ENCODE peak calls at places on chromosome 12, in seven cellular contexts. J is iris pigment epithelial cell; V is fibroblast of the conjunctiva; M is activated CD4-positive, alpha-beta T cell treated with anti-CD3 and anti-CD28 coated beads, Interleukin-2, amount 50 U/mL, for 48 hours; C is right atrium auricular region; X is AG09319; I is effector CD4-positive, alpha-beta T cell. O is an unnamed sample.

GRCh38 chr12:43210437-43211197 is 341.4 kb downstream of the ADAMTS20 start:
- DNase-seq in J (peak; percentile 78), V (no peak), M (no peak), C (no peak), X (no peak), I (no peak), O (peak; percentile 17)

GRCh38 chr12:115818973-115819372 is 458.5 kb downstream of the MED13L start:
- DNase-seq in J (no peak), V (no peak), M (no peak), C (no peak), X (no peak), I (no peak), O (no peak)

GRCh38 chr12:48105321-48105866 is 485 bp downstream of the SENP1 start:
- DNase-seq in J (peak; percentile 42), V (no peak), M (peak; percentile 56), C (no peak), X (no peak), I (peak; percentile 50), O (no peak)

GRCh38 chr12:30805959-30806358 is 51.2 kb upstream of the CAPRIN2 start:
- DNase-seq in J (no peak), V (no peak), M (no peak), C (no peak), X (no peak), I (no peak), O (no peak)

GRCh38 chr12:91722072-91722471 is 423.6 kb downstream of the BTG1 start:
- DNase-seq in J (peak; percentile 50), V (no peak), M (peak; percentile 1), C (no peak), X (no peak), I (no peak), O (no peak)

GRCh38 chr12:62925680-62926079 is 9.3 kb downstream of the PPM1H start:
- DNase-seq in J (no peak), V (no peak), M (no peak), C (no peak), X (no peak), I (no peak), O (no peak)

GRCh38 chr12:127595506-127595905 is 671.5 kb upstream of the TMEM132C start:
- DNase-seq in J (no peak), V (no peak), M (no peak), C (no peak), X (no peak), I (no peak), O (no peak)

GRCh38 chr12:121038861-121039654 is at the start of gene OASL:
- DNase-seq in J (peak; percentile 64), V (peak; percentile 36), M (peak; percentile 51), C (no peak), X (peak; percentile 5), I (peak; percentile 57), O (peak; percentile 6)

GRCh38 chr12:6332459-6332858 is 9.4 kb downstream of the TNFRSF1A start:
- DNase-seq in J (peak; percentile 94), V (peak; percentile 77), M (no peak), C (no peak), X (no peak), I (no peak), O (no peak)

GRCh38 chr12:77152623-77153193 is 87.3 kb upstream of the E2F7 start:
- DNase-seq in J (peak; percentile 53), V (peak; percentile 53), M (no peak), C (no peak), X (peak; percentile 35), I (no peak), O (peak; percentile 46)

GRCh38 chr12:99822273-99822672 is 162.5 kb downstream of the ANKS1B start:
- DNase-seq in J (no peak), V (no peak), M (no peak), C (no peak), X (no peak), I (no peak), O (no peak)

GRCh38 chr12:110702081-110702480 is 13.2 kb upstream of the HVCN1 start:
- DNase-seq in J (no peak), V (no peak), M (no peak), C (no peak), X (no peak), I (no peak), O (no peak)

GRCh38 chr12:11580125-11580751 is 69.2 kb upstream of the ETV6 start:
- DNase-seq in J (peak; percentile 87), V (peak; percentile 84), M (no peak), C (no peak), X (peak; percentile 73), I (no peak), O (no peak)

GRCh38 chr12:47833591-47834012 is 13.9 kb upstream of the HDAC7 start:
- DNase-seq in J (no peak), V (no peak), M (no peak), C (no peak), X (no peak), I (no peak), O (no peak)

GRCh38 chr12:124531906-124532305 is 35.5 kb downstream of the NCOR2 start:
- DNase-seq in J (no peak), V (no peak), M (no peak), C (no peak), X (no peak), I (no peak), O (no peak)

GRCh38 chr12:9792961-9793617 is 32.4 kb upstream of the CD69 start:
- DNase-seq in J (peak; percentile 70), V (no peak), M (no peak), C (no peak), X (no peak), I (no peak), O (no peak)

GRCh38 chr12:62840311-62840710 is 94.6 kb downstream of the PPM1H start:
- DNase-seq in J (peak; percentile 68), V (no peak), M (no peak), C (no peak), X (no peak), I (no peak), O (no peak)

GRCh38 chr12:47783821-47784819 is 11.1 kb downstream of the SLC48A1 start:
- DNase-seq in J (no peak), V (no peak), M (no peak), C (no peak), X (no peak), I (no peak), O (no peak)

GRCh38 chr12:77615331-77615730 is 215.4 kb upstream of the NAV3 start:
- DNase-seq in J (peak; percentile 9), V (no peak), M (no peak), C (no peak), X (no peak), I (no peak), O (peak; percentile 3)

GRCh38 chr12:48388430-48388829 is 37.7 kb upstream of the ZNF641 start:
- DNase-seq in J (peak; percentile 12), V (no peak), M (no peak), C (no peak), X (no peak), I (no peak), O (no peak)

GRCh38 chr12:1917172-1918070 is 1.0 kb downstream of the CACNA2D4 start:
- DNase-seq in J (no peak), V (no peak), M (no peak), C (peak; percentile 59), X (no peak), I (no peak), O (no peak)

GRCh38 chr12:61652265-61652664 is 607.9 kb upstream of the USP15 start:
- DNase-seq in J (no peak), V (no peak), M (no peak), C (no peak), X (no peak), I (no peak), O (no peak)

GRCh38 chr12:6367065-6367968 is 8.0 kb downstream of the SCNN1A start:
- DNase-seq in J (peak; percentile 54), V (no peak), M (no peak), C (no peak), X (no peak), I (no peak), O (peak; percentile 76)

GRCh38 chr12:21334100-21334499 is 617 bp downstream of the SLCO1A2 start:
- DNase-seq in J (no peak), V (no peak), M (no peak), C (no peak), X (no peak), I (no peak), O (no peak)

GRCh38 chr12:111112699-111113098 is 192.3 kb upstream of the MYL2 start:
- DNase-seq in J (no peak), V (no peak), M (no peak), C (no peak), X (no peak), I (no peak), O (no peak)

GRCh38 chr12:27821259-27821973 is 41.4 kb upstream of the MANSC4 start:
- DNase-seq in J (peak; percentile 89), V (peak; percentile 60), M (no peak), C (no peak), X (peak; percentile 29), I (peak; percentile 16), O (peak; percentile 75)

GRCh38 chr12:123998960-123999359 is 25.9 kb downstream of the ZNF664 start:
- DNase-seq in J (peak; percentile 68), V (no peak), M (no peak), C (no peak), X (no peak), I (no peak), O (no peak)

GRCh38 chr12:47242426-47242825 is 162.7 kb upstream of the AMIGO2 start:
- DNase-seq in J (no peak), V (no peak), M (no peak), C (no peak), X (no peak), I (no peak), O (no peak)

GRCh38 chr12:118126119-118126757 is 9.7 kb upstream of the PEBP1 start:
- DNase-seq in J (no peak), V (no peak), M (no peak), C (no peak), X (no peak), I (no peak), O (no peak)

GRCh38 chr12:122870867-122871664 is 24.9 kb downstream of the VPS37B start:
- DNase-seq in J (peak; percentile 54), V (no peak), M (no peak), C (no peak), X (no peak), I (no peak), O (peak; percentile 66)

GRCh38 chr12:89783321-89784060 is 74.9 kb upstream of the ATP2B1 start:
- DNase-seq in J (peak; percentile 32), V (no peak), M (no peak), C (no peak), X (no peak), I (no peak), O (no peak)

GRCh38 chr12:64051057-64051456 is 171.0 kb downstream of the KICS2 start:
- DNase-seq in J (no peak), V (no peak), M (no peak), C (no peak), X (no peak), I (no peak), O (no peak)

GRCh38 chr12:95637471-95638155 is 86.3 kb upstream of the USP44 start:
- DNase-seq in J (peak; percentile 76), V (no peak), M (no peak), C (no peak), X (no peak), I (no peak), O (peak; percentile 99)

GRCh38 chr12:112087055-112087850 is 21.3 kb downstream of the NAA25 start:
- DNase-seq in J (no peak), V (no peak), M (no peak), C (no peak), X (no peak), I (no peak), O (no peak)

GRCh38 chr12:132664206-132665148 is 22.7 kb downstream of the POLE start:
- DNase-seq in J (no peak), V (no peak), M (no peak), C (no peak), X (no peak), I (no peak), O (no peak)

GRCh38 chr12:120687570-120688289 is 781 bp downstream of the MLEC start:
- DNase-seq in J (peak; percentile 31), V (no peak), M (peak; percentile 52), C (no peak), X (no peak), I (peak; percentile 22), O (peak; percentile 57)

GRCh38 chr12:86389949-86390348 is 133.8 kb upstream of the MGAT4C start:
- DNase-seq in J (peak; percentile 49), V (no peak), M (no peak), C (no peak), X (no peak), I (no peak), O (no peak)

GRCh38 chr12:95789126-95790024 is 1.2 kb downstream of the NTN4 start:
- DNase-seq in J (no peak), V (no peak), M (peak; percentile 1), C (no peak), X (no peak), I (no peak), O (no peak)

O was measured in dermis microvascular lymphatic vessel endothelial cell.